ENCODE peak calls at places on chromosomes 5 and 9, in six cellular contexts. L is A549, K is Panc1, A is HepG2, Y is K562, M is SK-N-SH. C is an unnamed sample.

GRCh38 chr9:137547687-137548543 is 2.3 kb downstream of the PNPLA7 start:
- DNase-seq in A (no peak), K (no peak), Y (no peak), L (no peak), M (no peak), C (no peak)

GRCh38 chr5:174793684-174794328 is 69.4 kb downstream of the MSX2 start:
- DNase-seq in K (peak), A (peak), L (peak), M (peak), Y (peak), C (peak)

GRCh38 chr9:70569070-70569772 is 154.8 kb upstream of the KLF9 start:
- DNase-seq in Y (no peak), K (no peak), A (no peak), M (peak), L (no peak), C (no peak)

GRCh38 chr9:129750010-129750409 is 2.8 kb downstream of the PTGES start:
- DNase-seq in M (no peak), A (no peak), Y (no peak), K (no peak), L (peak), C (no peak)

GRCh38 chr9:76729980-76730737 is 34.1 kb upstream of the PCA3 start:
- DNase-seq in M (no peak), L (no peak), K (no peak), Y (no peak), A (peak), C (no peak)

GRCh38 chr9:1647776-1648175 is 367.4 kb upstream of the SMARCA2 start:
- DNase-seq in L (peak), K (no peak), Y (no peak), A (no peak), M (no peak), C (no peak)

GRCh38 chr5:169164481-169164925 is 136.4 kb downstream of the SLIT3 start:
- DNase-seq in M (no peak), K (no peak), A (no peak), L (peak), Y (no peak), C (no peak)

GRCh38 chr5:73405691-73406090 is 42.9 kb downstream of the FOXD1 start:
- DNase-seq in A (no peak), Y (no peak), K (no peak), M (no peak), L (no peak), C (no peak)

GRCh38 chr5:102893942-102894341 is 138.8 kb downstream of the PAM start:
- DNase-seq in L (no peak), Y (no peak), A (no peak), M (no peak), K (no peak), C (no peak)

GRCh38 chr5:136149891-136150290 is 17.2 kb downstream of the SMAD5 start:
- DNase-seq in M (no peak), L (no peak), Y (no peak), K (no peak), A (no peak), C (no peak)

GRCh38 chr5:163846512-163846911 is 341.1 kb downstream of the MAT2B start:
- DNase-seq in A (no peak), Y (no peak), K (no peak), M (no peak), L (no peak), C (no peak)

GRCh38 chr9:16645970-16646369 is 224.5 kb downstream of the BNC2 start:
- DNase-seq in L (no peak), K (no peak), M (no peak), A (no peak), Y (no peak), C (no peak)

GRCh38 chr5:6674421-6674820 is 38.8 kb upstream of the TENT4A start:
- DNase-seq in Y (no peak), K (no peak), M (no peak), L (no peak), A (no peak), C (no peak)

GRCh38 chr5:112636288-112636731 is 101.4 kb upstream of the APC start:
- DNase-seq in K (no peak), M (no peak), L (no peak), Y (no peak), A (no peak), C (no peak)

GRCh38 chr5:134541736-134542376 is 16.4 kb downstream of the JADE2 start:
- DNase-seq in L (no peak), M (no peak), Y (peak), A (no peak), K (no peak), C (no peak)

GRCh38 chr5:8829322-8830029 is 716.4 kb downstream of the SEMA5A start:
- DNase-seq in L (peak), M (no peak), Y (no peak), A (no peak), K (peak), C (no peak)

GRCh38 chr9:70479880-70480291 is 65.4 kb upstream of the KLF9 start:
- DNase-seq in L (no peak), Y (no peak), A (no peak), K (no peak), M (peak), C (no peak)

GRCh38 chr9:134566936-134567335 is 74.7 kb upstream of the COL5A1 start:
- DNase-seq in A (no peak), K (no peak), L (no peak), M (no peak), Y (no peak), C (no peak)

GRCh38 chr9:136138566-136138965 is 19.9 kb upstream of the TMEM250 start:
- DNase-seq in M (peak), K (no peak), A (peak), Y (peak), L (peak), C (no peak)

GRCh38 chr9:94588681-94589080 is 4.9 kb downstream of the FBP2 start:
- DNase-seq in M (no peak), L (no peak), A (no peak), K (no peak), Y (no peak), C (no peak)

GRCh38 chr5:122313001-122313402 is 965 bp downstream of the SNCAIP start:
- DNase-seq in K (no peak), M (peak), Y (no peak), L (no peak), A (no peak), C (no peak)

GRCh38 chr5:122311888-122312669 is at the start of gene SNCAIP:
- DNase-seq in A (no peak), M (peak), Y (peak), L (peak), K (no peak), C (no peak)

GRCh38 chr5:122313941-122314340 is 1.9 kb downstream of the SNCAIP start:
- DNase-seq in A (no peak), Y (no peak), L (no peak), M (no peak), K (no peak), C (no peak)

GRCh38 chr5:122311400-122311887 is 593 bp upstream of the SNCAIP start:
- DNase-seq in L (no peak), A (no peak), K (no peak), Y (no peak), M (no peak), C (no peak)

GRCh38 chr5:122312670-122312988 is 592 bp downstream of the SNCAIP start:
- DNase-seq in A (no peak), L (no peak), K (no peak), Y (no peak), M (peak), C (no peak)
- TF ChIP-seq REST in A (no peak), L (no peak), K (no peak), Y (no peak), M (no peak), C (no peak)

DNA sequence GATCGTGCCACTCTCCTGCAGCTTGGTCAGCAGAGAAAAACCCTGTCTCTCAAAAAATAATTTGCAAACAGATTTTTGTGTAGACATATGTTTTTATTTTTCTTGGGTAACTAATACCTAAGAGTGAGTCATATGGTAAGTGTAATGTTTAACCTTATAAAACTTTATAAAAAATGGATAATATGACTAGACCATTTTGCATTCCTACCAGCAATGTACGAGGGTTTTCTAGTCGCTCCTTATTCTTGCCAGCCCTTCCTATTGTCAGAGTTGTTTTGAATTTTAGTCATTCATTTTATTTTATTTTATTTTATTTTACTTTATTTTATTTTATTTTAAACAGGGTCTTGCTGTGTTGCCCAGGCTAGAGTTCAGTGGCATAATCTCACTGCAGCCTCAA is 37.8 kb downstream of the RABGAP1 start:
- DNase-seq in K (no peak), A (no peak), L (no peak), M (no peak), Y (no peak), C (no peak)
- TF ChIP-seq REST in K (no peak), A (no peak), L (no peak), M (no peak), Y (no peak), C (no peak)

DNA sequence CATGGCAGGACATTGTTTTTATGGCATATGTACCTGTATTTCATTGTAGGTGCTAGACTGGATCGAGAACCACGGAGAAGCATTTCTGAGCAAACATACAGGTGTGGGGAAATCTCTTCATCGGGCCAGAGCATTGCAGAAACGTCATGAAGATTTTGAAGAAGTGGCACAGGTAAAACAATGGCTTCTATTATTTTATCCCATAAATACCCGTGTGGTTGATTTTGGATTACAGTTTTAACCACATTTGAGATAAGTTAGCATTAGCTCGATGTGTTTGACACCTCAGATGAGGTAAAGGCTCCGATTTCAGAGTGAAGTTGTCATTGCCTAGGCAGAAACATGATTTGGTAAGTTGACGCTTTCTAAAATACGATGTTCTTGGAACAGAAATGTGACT is 187.6 kb downstream of the TRIO start:
- DNase-seq in L (no peak), Y (no peak), K (no peak), M (no peak), A (no peak), C (no peak)
- TF ChIP-seq REST in L (no peak), Y (no peak), K (no peak), M (no peak), A (no peak), C (no peak)

GRCh38 chr9:87138128-87139040 is 191.1 kb upstream of the GAS1 start:
- DNase-seq in L (no peak), Y (no peak), K (no peak), M (no peak), A (no peak), C (no peak)

GRCh38 chr9:87137718-87138117 is 190.4 kb upstream of the GAS1 start:
- DNase-seq in K (no peak), L (no peak), Y (no peak), M (peak), A (no peak), C (no peak)

GRCh38 chr9:87141124-87141523 is 193.8 kb upstream of the GAS1 start:
- DNase-seq in A (no peak), M (no peak), K (no peak), Y (no peak), L (no peak), C (no peak)

GRCh38 chr9:87140142-87140541 is 192.8 kb upstream of the GAS1 start:
- DNase-seq in A (no peak), L (no peak), M (no peak), K (no peak), Y (no peak), C (no peak)

DNA sequence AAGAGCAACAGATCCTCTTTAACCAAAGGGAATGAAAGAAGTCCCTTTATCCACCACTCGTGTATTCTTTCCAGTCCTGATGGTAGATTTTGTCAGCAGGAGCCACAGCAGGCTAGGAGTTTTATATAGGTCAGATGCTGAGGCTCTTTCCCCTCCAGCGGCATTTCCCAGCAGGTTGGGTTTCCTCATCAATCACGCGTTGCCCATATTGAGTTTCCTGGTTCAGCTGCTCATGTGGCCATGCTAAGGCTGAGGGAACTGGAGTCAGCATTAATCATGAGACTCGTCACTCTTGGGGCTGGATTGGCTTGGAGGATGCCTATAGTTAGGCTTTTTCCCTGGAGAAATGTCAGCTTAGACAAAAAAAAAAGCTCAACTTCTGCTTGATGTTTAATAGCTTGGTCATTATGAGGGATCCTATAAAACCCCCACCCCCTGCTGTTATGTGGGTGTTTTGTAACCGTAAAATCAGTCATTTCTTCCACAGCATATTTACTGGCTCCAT is 193.4 kb upstream of the GAS1 start:
- DNase-seq in L (no peak), A (no peak), Y (no peak), M (no peak), K (no peak), C (no peak)
- TF ChIP-seq REST in L (no peak), A (no peak), Y (no peak), M (no peak), K (no peak), C (no peak)

DNA sequence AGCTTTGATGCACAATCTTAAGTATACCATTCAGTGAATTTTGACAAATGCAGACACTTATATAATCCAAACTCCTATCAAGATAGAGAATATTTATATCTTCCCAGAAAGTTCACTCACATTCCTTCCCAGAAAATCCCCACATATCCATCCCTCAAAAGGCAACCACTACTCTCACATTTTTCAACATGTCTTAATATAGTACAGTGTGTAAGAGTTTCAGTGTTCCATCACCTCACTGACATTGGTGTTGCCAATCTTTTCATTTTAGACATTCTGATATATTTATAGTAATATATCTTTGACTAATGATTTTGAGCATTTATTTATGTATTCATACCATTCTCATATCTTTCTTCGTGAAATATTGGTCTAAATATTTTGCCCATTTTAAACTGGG is 38.1 kb upstream of the JAK2 start:
- DNase-seq in M (no peak), L (no peak), A (no peak), K (no peak), Y (no peak), C (no peak)
- TF ChIP-seq REST in M (no peak), L (no peak), A (no peak), K (no peak), Y (no peak), C (no peak)

GRCh38 chr9:113556877-113557593 is 93.5 kb downstream of the RGS3 start:
- DNase-seq in Y (no peak), L (peak), K (no peak), A (no peak), M (no peak), C (no peak)
- TF ChIP-seq REST in Y (no peak), L (no peak), K (no peak), A (no peak), M (no peak), C (no peak)

GRCh38 chr5:86866036-86866435 is 248.3 kb downstream of the COX7C start:
- DNase-seq in A (no peak), L (no peak), M (no peak), Y (no peak), K (no peak), C (no peak)
- TF ChIP-seq REST in A (no peak), L (no peak), M (no peak), Y (no peak), K (no peak), C (no peak)